ENCODE peak calls at places on chromosomes 13 and 19, in seven cellular contexts. Z is AG04450; Q is stimulated activated CD4-positive, alpha-beta T cell treated with anti-CD3 and anti-CD28 coated beads, Interleukin-4, amount 100 ng/mL, for 1 hour; W is lower leg skin; N is transverse colon; F is MV-4-11; A is activated T-helper 1 cell treated with anti-CD3 and anti-CD28 coated beads, Interleukin-12 subunit alpha, Interleukin-12 subunit beta, Interleukin-2, Interleukin-4 antibody, amounts not matched to agents 30 ng/mL and 10 ng/mL and 1 ng/mL, durations not matched to agents 14 hours and 24 hours and 36 hours. O is an unnamed sample.

GRCh38 chr13:25169356-25169755 is 2.7 kb downstream of the AMER2 start:
- DNase-seq in F (no peak), Q (no peak), Z (no peak), W (no peak), N (no peak), A (no peak), O (no peak)

GRCh38 chr19:48398329-48399235 is 5.1 kb downstream of the GRIN2D start:
- DNase-seq in N (peak; percentile 88), Q (peak; percentile 84), Z (no peak), F (peak; percentile 98), W (peak; percentile 69), A (peak; percentile 84), O (peak; percentile 68)

GRCh38 chr19:33193864-33194362 is at the start of gene LRP3:
- DNase-seq in W (no peak), F (no peak), A (no peak), N (peak; percentile 26), Q (no peak), Z (no peak), O (no peak)

GRCh38 chr13:50668882-50669281 is 174.6 kb downstream of the DLEU7 start:
- DNase-seq in F (no peak), Z (no peak), N (no peak), Q (no peak), A (no peak), W (no peak), O (no peak)

GRCh38 chr13:35978607-35979316 is 152.4 kb downstream of the DCLK1 start:
- DNase-seq in Z (no peak), Q (no peak), F (peak; percentile 35), W (peak; percentile 62), N (no peak), A (no peak), O (no peak)

GRCh38 chr13:75415720-75416119 is 66.2 kb downstream of the TBC1D4 start:
- DNase-seq in A (no peak), F (peak; percentile 83), Q (no peak), N (no peak), W (no peak), Z (peak; percentile 26), O (no peak)

GRCh38 chr13:28177877-28178276 is 39.5 kb downstream of the PAN3 start:
- DNase-seq in A (no peak), N (no peak), Q (no peak), Z (no peak), F (no peak), W (no peak), O (no peak)

GRCh38 chr19:554817-555216 is 11.0 kb downstream of the GZMM start:
- DNase-seq in A (no peak), Z (no peak), N (no peak), F (no peak), W (no peak), Q (no peak), O (no peak)

GRCh38 chr19:58372311-58373133 is 8.3 kb downstream of the ZNF837 start:
- DNase-seq in Z (no peak), F (no peak), N (no peak), W (no peak), A (no peak), Q (no peak), O (no peak)

GRCh38 chr19:55492362-55492944 is 4.2 kb downstream of the SSC5D start:
- DNase-seq in A (no peak), Q (no peak), N (no peak), Z (no peak), W (no peak), F (no peak), O (no peak)

GRCh38 chr19:45630463-45630862 is 8.7 kb downstream of the EML2 start:
- DNase-seq in Z (no peak), F (peak; percentile 51), A (no peak), W (no peak), Q (no peak), N (no peak), O (no peak)

GRCh38 chr13:75181906-75182305 is 300.1 kb downstream of the TBC1D4 start:
- DNase-seq in Q (no peak), N (no peak), W (no peak), A (no peak), Z (peak; percentile 32), F (no peak), O (no peak)

GRCh38 chr13:95337597-95337996 is 36.3 kb upstream of the ABCC4 start:
- DNase-seq in A (no peak), W (no peak), Z (no peak), F (no peak), N (no peak), Q (no peak), O (no peak)

GRCh38 chr19:814108-815078 is 7.4 kb downstream of the PLPPR3 start:
- DNase-seq in W (no peak), N (no peak), Q (no peak), F (no peak), Z (no peak), A (no peak), O (no peak)

GRCh38 chr13:100543872-100544602 is 44.6 kb downstream of the GGACT start:
- DNase-seq in N (no peak), W (no peak), F (no peak), Q (no peak), A (no peak), Z (no peak), O (no peak)

GRCh38 chr19:50565984-50566903 is 2.0 kb downstream of the LRRC4B start:
- DNase-seq in Q (peak; percentile 48), Z (no peak), W (no peak), N (no peak), F (no peak), A (no peak), O (no peak)

GRCh38 chr19:13797058-13797440 is 1.8 kb downstream of the ZSWIM4 start:
- DNase-seq in F (no peak), Z (no peak), Q (no peak), W (no peak), N (no peak), A (no peak), O (no peak)

GRCh38 chr19:4390017-4390861 is 10.1 kb downstream of the SH3GL1 start:
- DNase-seq in F (no peak), Z (no peak), N (peak; percentile 30), W (no peak), A (no peak), Q (no peak), O (no peak)

GRCh38 chr19:15187026-15188007 is 13.5 kb downstream of the NOTCH3 start:
- DNase-seq in F (no peak), W (no peak), A (no peak), N (no peak), Q (no peak), Z (no peak), O (no peak)

GRCh38 chr13:33125821-33126570 is 109.8 kb downstream of the KL start:
- DNase-seq in W (peak; percentile 79), N (no peak), Q (no peak), F (peak; percentile 34), Z (peak; percentile 87), A (no peak), O (peak; percentile 90)

GRCh38 chr13:52454459-52454824 is 836 bp upstream of the CKAP2 start:
- DNase-seq in Q (no peak), W (peak; percentile 47), F (peak; percentile 14), Z (no peak), A (peak; percentile 16), N (peak; percentile 53), O (no peak)

GRCh38 chr19:12652219-12652618 is 14.3 kb downstream of the MAN2B1 start:
- DNase-seq in N (no peak), A (no peak), W (no peak), Z (no peak), Q (no peak), F (no peak), O (no peak)

GRCh38 chr19:41869374-41869955 is 7.6 kb upstream of the CD79A start:
- DNase-seq in F (no peak), W (no peak), Z (no peak), A (no peak), Q (no peak), N (no peak), O (no peak)

GRCh38 chr13:73261739-73262216 is 203.0 kb downstream of the KLF5 start:
- DNase-seq in N (no peak), Q (no peak), W (peak; percentile 63), F (no peak), Z (no peak), A (no peak), O (no peak)

GRCh38 chr13:27339299-27339698 is 68.7 kb downstream of the RASL11A start:
- DNase-seq in Z (no peak), N (peak; percentile 44), A (peak; percentile 18), F (peak; percentile 33), W (no peak), Q (peak; percentile 48), O (no peak)

GRCh38 chr19:16301999-16302694 is 22.5 kb upstream of the KLF2 start:
- DNase-seq in W (no peak), F (no peak), N (no peak), A (no peak), Z (no peak), Q (no peak), O (no peak)

GRCh38 chr13:108961542-108962125 is 332.2 kb downstream of the MYO16 start:
- DNase-seq in F (peak; percentile 47), Z (no peak), Q (no peak), N (no peak), W (no peak), A (no peak), O (no peak)

GRCh38 chr13:45055902-45056648 is 64.2 kb upstream of the GTF2F2 start:
- DNase-seq in Z (no peak), W (peak; percentile 31), A (no peak), Q (no peak), F (peak; percentile 22), N (peak; percentile 11), O (no peak)

GRCh38 chr19:15075801-15076200 is 6.2 kb upstream of the OR1I1 start:
- DNase-seq in Q (no peak), Z (no peak), A (no peak), F (no peak), N (no peak), W (no peak), O (no peak)

GRCh38 chr13:37869756-37870488 is at the start of gene TRPC4:
- DNase-seq in Q (peak; percentile 2), A (no peak), Z (no peak), N (peak; percentile 20), W (no peak), F (no peak), O (no peak)

GRCh38 chr19:17244618-17245534 is 843 bp downstream of the NR2F6 start:
- DNase-seq in Q (no peak), Z (no peak), F (no peak), W (no peak), N (peak; percentile 59), A (no peak), O (no peak)

O was measured in right atrium auricular region.